ENCODE peak calls at places on chromosomes 1 and 21, in four cellular contexts. One of them, this sample, is unnamed.

GRCh38 chr1:52571783-52572182 is 18.9 kb upstream of the TUT4 start:
- DNase-seq in testis: peak
- DNase-seq in naive thymus-derived CD8-positive, alpha-beta T cell: no peak
- DNase-seq in stimulated activated CD8-positive, alpha-beta memory T cell treated with anti-CD3 and anti-CD28 coated beads, Interleukin-4, amount 100 ng/mL, for 4 hours: no peak
- DNase-seq in this sample: no peak

GRCh38 chr1:106986603-106987002 is 69.9 kb upstream of the PRMT6 start:
- DNase-seq in testis: no peak
- DNase-seq in stimulated activated CD8-positive, alpha-beta memory T cell treated with anti-CD3 and anti-CD28 coated beads, Interleukin-4, amount 100 ng/mL, for 4 hours: no peak
- DNase-seq in naive thymus-derived CD8-positive, alpha-beta T cell: no peak
- DNase-seq in this sample: no peak

GRCh38 chr1:161314201-161314981 is at the start of gene SDHC:
- DNase-seq in testis: peak
- DNase-seq in stimulated activated CD8-positive, alpha-beta memory T cell treated with anti-CD3 and anti-CD28 coated beads, Interleukin-4, amount 100 ng/mL, for 4 hours: peak
- DNase-seq in naive thymus-derived CD8-positive, alpha-beta T cell: peak
- DNase-seq in this sample: peak

GRCh38 chr1:4000811-4001251 is 100.8 kb upstream of the C1orf174 start:
- DNase-seq in naive thymus-derived CD8-positive, alpha-beta T cell: no peak
- DNase-seq in stimulated activated CD8-positive, alpha-beta memory T cell treated with anti-CD3 and anti-CD28 coated beads, Interleukin-4, amount 100 ng/mL, for 4 hours: no peak
- DNase-seq in testis: no peak
- DNase-seq in this sample: no peak

GRCh38 chr1:18066576-18066975 is 41.0 kb upstream of the IGSF21 start:
- DNase-seq in testis: no peak
- DNase-seq in stimulated activated CD8-positive, alpha-beta memory T cell treated with anti-CD3 and anti-CD28 coated beads, Interleukin-4, amount 100 ng/mL, for 4 hours: no peak
- DNase-seq in naive thymus-derived CD8-positive, alpha-beta T cell: no peak
- DNase-seq in this sample: no peak

GRCh38 chr1:39653546-39654031 is 14.1 kb upstream of the HEYL start:
- DNase-seq in testis: peak
- DNase-seq in naive thymus-derived CD8-positive, alpha-beta T cell: peak
- DNase-seq in stimulated activated CD8-positive, alpha-beta memory T cell treated with anti-CD3 and anti-CD28 coated beads, Interleukin-4, amount 100 ng/mL, for 4 hours: peak
- DNase-seq in this sample: peak

GRCh38 chr1:114318951-114319350 is 165.3 kb upstream of the SYT6 start:
- DNase-seq in naive thymus-derived CD8-positive, alpha-beta T cell: no peak
- DNase-seq in testis: no peak
- DNase-seq in stimulated activated CD8-positive, alpha-beta memory T cell treated with anti-CD3 and anti-CD28 coated beads, Interleukin-4, amount 100 ng/mL, for 4 hours: no peak
- DNase-seq in this sample: no peak

GRCh38 chr1:94783342-94784264 is 36.6 kb upstream of the SLC44A3 start:
- DNase-seq in naive thymus-derived CD8-positive, alpha-beta T cell: no peak
- DNase-seq in stimulated activated CD8-positive, alpha-beta memory T cell treated with anti-CD3 and anti-CD28 coated beads, Interleukin-4, amount 100 ng/mL, for 4 hours: no peak
- DNase-seq in testis: peak
- DNase-seq in this sample: no peak

GRCh38 chr1:101073836-101074235 is 48.3 kb upstream of the DPH5 start:
- DNase-seq in testis: no peak
- DNase-seq in stimulated activated CD8-positive, alpha-beta memory T cell treated with anti-CD3 and anti-CD28 coated beads, Interleukin-4, amount 100 ng/mL, for 4 hours: no peak
- DNase-seq in naive thymus-derived CD8-positive, alpha-beta T cell: no peak
- DNase-seq in this sample: no peak

GRCh38 chr1:23483327-23484252 is at the start of gene ASAP3:
- DNase-seq in stimulated activated CD8-positive, alpha-beta memory T cell treated with anti-CD3 and anti-CD28 coated beads, Interleukin-4, amount 100 ng/mL, for 4 hours: no peak
- DNase-seq in naive thymus-derived CD8-positive, alpha-beta T cell: no peak
- DNase-seq in testis: peak
- DNase-seq in this sample: no peak

GRCh38 chr1:242847390-242847993 is 323.0 kb upstream of the PLD5 start:
- DNase-seq in testis: no peak
- DNase-seq in naive thymus-derived CD8-positive, alpha-beta T cell: no peak
- DNase-seq in stimulated activated CD8-positive, alpha-beta memory T cell treated with anti-CD3 and anti-CD28 coated beads, Interleukin-4, amount 100 ng/mL, for 4 hours: no peak
- DNase-seq in this sample: peak

GRCh38 chr1:164914208-164914607 is 355.2 kb downstream of the PBX1 start:
- DNase-seq in stimulated activated CD8-positive, alpha-beta memory T cell treated with anti-CD3 and anti-CD28 coated beads, Interleukin-4, amount 100 ng/mL, for 4 hours: no peak
- DNase-seq in naive thymus-derived CD8-positive, alpha-beta T cell: no peak
- DNase-seq in testis: no peak
- DNase-seq in this sample: no peak

GRCh38 chr1:245931450-245931849 is 575.6 kb downstream of the SMYD3 start:
- DNase-seq in testis: no peak
- DNase-seq in stimulated activated CD8-positive, alpha-beta memory T cell treated with anti-CD3 and anti-CD28 coated beads, Interleukin-4, amount 100 ng/mL, for 4 hours: no peak
- DNase-seq in naive thymus-derived CD8-positive, alpha-beta T cell: no peak
- DNase-seq in this sample: no peak

GRCh38 chr1:20318521-20318920 is 27.8 kb downstream of the VWA5B1 start:
- DNase-seq in naive thymus-derived CD8-positive, alpha-beta T cell: no peak
- DNase-seq in stimulated activated CD8-positive, alpha-beta memory T cell treated with anti-CD3 and anti-CD28 coated beads, Interleukin-4, amount 100 ng/mL, for 4 hours: no peak
- DNase-seq in testis: no peak
- DNase-seq in this sample: no peak

GRCh38 chr1:119380983-119381662 is 12.5 kb downstream of the HAO2 start:
- DNase-seq in naive thymus-derived CD8-positive, alpha-beta T cell: no peak
- DNase-seq in testis: no peak
- DNase-seq in stimulated activated CD8-positive, alpha-beta memory T cell treated with anti-CD3 and anti-CD28 coated beads, Interleukin-4, amount 100 ng/mL, for 4 hours: no peak
- DNase-seq in this sample: no peak

GRCh38 chr1:244361764-244362473 is 89.8 kb downstream of the ADSS2 start:
- DNase-seq in stimulated activated CD8-positive, alpha-beta memory T cell treated with anti-CD3 and anti-CD28 coated beads, Interleukin-4, amount 100 ng/mL, for 4 hours: no peak
- DNase-seq in naive thymus-derived CD8-positive, alpha-beta T cell: no peak
- DNase-seq in testis: no peak
- DNase-seq in this sample: no peak

GRCh38 chr1:54542120-54542961 is 5.7 kb upstream of the ACOT11 start:
- DNase-seq in naive thymus-derived CD8-positive, alpha-beta T cell: peak
- DNase-seq in testis: peak
- DNase-seq in stimulated activated CD8-positive, alpha-beta memory T cell treated with anti-CD3 and anti-CD28 coated beads, Interleukin-4, amount 100 ng/mL, for 4 hours: peak
- DNase-seq in this sample: peak

GRCh38 chr1:146034976-146035469 is 13.5 kb upstream of the HJV start:
- DNase-seq in naive thymus-derived CD8-positive, alpha-beta T cell: no peak
- DNase-seq in stimulated activated CD8-positive, alpha-beta memory T cell treated with anti-CD3 and anti-CD28 coated beads, Interleukin-4, amount 100 ng/mL, for 4 hours: no peak
- DNase-seq in testis: no peak
- DNase-seq in this sample: no peak

GRCh38 chr1:43541721-43542401 is 11.2 kb downstream of the PTPRF start:
- DNase-seq in testis: peak
- DNase-seq in stimulated activated CD8-positive, alpha-beta memory T cell treated with anti-CD3 and anti-CD28 coated beads, Interleukin-4, amount 100 ng/mL, for 4 hours: no peak
- DNase-seq in naive thymus-derived CD8-positive, alpha-beta T cell: no peak
- DNase-seq in this sample: no peak

GRCh38 chr21:16514316-16514715 is 784.5 kb downstream of the USP25 start:
- DNase-seq in naive thymus-derived CD8-positive, alpha-beta T cell: no peak
- DNase-seq in stimulated activated CD8-positive, alpha-beta memory T cell treated with anti-CD3 and anti-CD28 coated beads, Interleukin-4, amount 100 ng/mL, for 4 hours: no peak
- DNase-seq in testis: no peak
- DNase-seq in this sample: no peak

GRCh38 chr1:204730826-204731459 is 45.4 kb upstream of the LRRN2 start:
- DNase-seq in testis: no peak
- DNase-seq in naive thymus-derived CD8-positive, alpha-beta T cell: no peak
- DNase-seq in stimulated activated CD8-positive, alpha-beta memory T cell treated with anti-CD3 and anti-CD28 coated beads, Interleukin-4, amount 100 ng/mL, for 4 hours: no peak
- DNase-seq in this sample: no peak

This sample was measured in KG1.